ENCODE peak calls at places on chromosomes 11 and 22, in six cellular contexts. One of them, this sample, is unnamed.

GRCh38 chr22:48826546-48826945 is 1001.1 kb downstream of the BRD1 start:
- DNase-seq in SK-N-SH: no peak
- DNase-seq in HCT116: no peak
- DNase-seq in NT2/D1: no peak
- DNase-seq in K562: no peak
- DNase-seq in HepG2: no peak
- DNase-seq in this sample: no peak

GRCh38 chr11:91299980-91300379 is 924.6 kb upstream of the FAT3 start:
- DNase-seq in SK-N-SH: no peak
- DNase-seq in HCT116: no peak
- DNase-seq in NT2/D1: no peak
- DNase-seq in K562: no peak
- DNase-seq in HepG2: no peak
- DNase-seq in this sample: no peak

GRCh38 chr11:19794161-19794560 is 81.5 kb downstream of the NAV2 start:
- DNase-seq in SK-N-SH: no peak
- DNase-seq in HCT116: no peak
- DNase-seq in NT2/D1: no peak
- DNase-seq in K562: no peak
- DNase-seq in HepG2: no peak
- DNase-seq in this sample: no peak

GRCh38 chr11:15591112-15591537 is 476.4 kb downstream of the INSC start:
- DNase-seq in SK-N-SH: no peak
- DNase-seq in HCT116: no peak
- DNase-seq in NT2/D1: no peak
- DNase-seq in K562: no peak
- DNase-seq in HepG2: no peak
- DNase-seq in this sample: no peak

GRCh38 chr11:35853871-35854270 is 90.0 kb upstream of the LDLRAD3 start:
- DNase-seq in SK-N-SH: no peak
- DNase-seq in HCT116: no peak
- DNase-seq in NT2/D1: no peak
- DNase-seq in K562: no peak
- DNase-seq in HepG2: no peak
- DNase-seq in this sample: no peak

GRCh38 chr22:28027453-28028448 is 108.7 kb upstream of the PITPNB start:
- DNase-seq in SK-N-SH: peak
- DNase-seq in HCT116: no peak
- DNase-seq in NT2/D1: no peak
- DNase-seq in K562: no peak
- DNase-seq in HepG2: no peak
- DNase-seq in this sample: no peak

GRCh38 chr11:61814958-61815789 is 1.6 kb downstream of the FADS1 start:
- DNase-seq in SK-N-SH: peak
- DNase-seq in HCT116: peak
- DNase-seq in NT2/D1: peak
- DNase-seq in K562: peak
- DNase-seq in HepG2: peak
- DNase-seq in this sample: peak

GRCh38 chr22:47376322-47376700 is 613.9 kb downstream of the TBC1D22A start:
- DNase-seq in SK-N-SH: no peak
- DNase-seq in HCT116: no peak
- DNase-seq in NT2/D1: no peak
- DNase-seq in K562: no peak
- DNase-seq in HepG2: no peak
- DNase-seq in this sample: no peak

GRCh38 chr11:27081056-27081455 is 40.4 kb downstream of the BBOX1 start:
- DNase-seq in SK-N-SH: no peak
- DNase-seq in HCT116: no peak
- DNase-seq in NT2/D1: no peak
- DNase-seq in K562: no peak
- DNase-seq in HepG2: no peak
- DNase-seq in this sample: no peak

GRCh38 chr11:46377831-46378230 is 3.6 kb upstream of the MDK start:
- DNase-seq in SK-N-SH: no peak
- DNase-seq in HCT116: no peak
- DNase-seq in NT2/D1: no peak
- DNase-seq in K562: no peak
- DNase-seq in HepG2: no peak
- DNase-seq in this sample: no peak

GRCh38 chr11:9831122-9831521 is 167.2 kb downstream of the SWAP70 start:
- DNase-seq in SK-N-SH: no peak
- DNase-seq in HCT116: no peak
- DNase-seq in NT2/D1: no peak
- DNase-seq in K562: no peak
- DNase-seq in HepG2: no peak
- DNase-seq in this sample: no peak

GRCh38 chr22:22682807-22683667 is 38.6 kb downstream of the GGTLC2 start:
- DNase-seq in SK-N-SH: no peak
- DNase-seq in HCT116: no peak
- DNase-seq in NT2/D1: no peak
- DNase-seq in K562: no peak
- DNase-seq in HepG2: no peak
- DNase-seq in this sample: no peak

GRCh38 chr11:101397941-101398340 is 185.9 kb downstream of the TRPC6 start:
- DNase-seq in SK-N-SH: no peak
- DNase-seq in HCT116: no peak
- DNase-seq in NT2/D1: no peak
- DNase-seq in K562: no peak
- DNase-seq in HepG2: no peak
- DNase-seq in this sample: no peak

GRCh38 chr11:101401245-101401644 is 182.6 kb downstream of the TRPC6 start:
- DNase-seq in SK-N-SH: no peak
- DNase-seq in HCT116: no peak
- DNase-seq in NT2/D1: no peak
- DNase-seq in K562: no peak
- DNase-seq in HepG2: no peak
- DNase-seq in this sample: no peak
- TF ChIP-seq YY1 in SK-N-SH: no peak
- TF ChIP-seq YY1 in HCT116: no peak
- TF ChIP-seq YY1 in NT2/D1: no peak
- TF ChIP-seq YY1 in K562: no peak
- TF ChIP-seq YY1 in HepG2: no peak
- TF ChIP-seq YY1 in this sample: no peak

DNA sequence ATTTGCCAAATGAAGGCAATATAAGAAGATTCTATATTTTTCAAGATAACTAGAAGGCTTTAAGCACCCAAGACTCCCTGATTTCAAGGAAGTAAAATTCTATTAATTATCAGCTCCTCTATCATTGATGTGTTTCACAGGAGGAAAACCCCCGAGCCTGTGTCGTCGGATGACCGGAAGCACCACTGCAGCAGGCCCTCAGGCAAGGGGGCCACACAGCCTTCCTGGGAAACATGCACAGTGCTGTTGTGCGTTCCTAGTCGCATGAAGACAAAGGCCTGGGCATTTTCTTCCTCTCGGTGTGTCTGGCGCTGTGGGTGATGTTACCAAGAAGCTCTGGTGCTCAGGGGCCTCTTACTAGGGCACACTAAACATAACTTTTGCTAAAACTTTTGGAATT is 16.4 kb downstream of the CLTCL1 start:
- DNase-seq in SK-N-SH: no peak
- DNase-seq in HCT116: no peak
- DNase-seq in NT2/D1: no peak
- DNase-seq in K562: no peak
- DNase-seq in HepG2: no peak
- DNase-seq in this sample: peak
- TF ChIP-seq YY1 in SK-N-SH: no peak
- TF ChIP-seq YY1 in HCT116: no peak
- TF ChIP-seq YY1 in NT2/D1: no peak
- TF ChIP-seq YY1 in K562: no peak
- TF ChIP-seq YY1 in HepG2: no peak
- TF ChIP-seq YY1 in this sample: no peak

DNA sequence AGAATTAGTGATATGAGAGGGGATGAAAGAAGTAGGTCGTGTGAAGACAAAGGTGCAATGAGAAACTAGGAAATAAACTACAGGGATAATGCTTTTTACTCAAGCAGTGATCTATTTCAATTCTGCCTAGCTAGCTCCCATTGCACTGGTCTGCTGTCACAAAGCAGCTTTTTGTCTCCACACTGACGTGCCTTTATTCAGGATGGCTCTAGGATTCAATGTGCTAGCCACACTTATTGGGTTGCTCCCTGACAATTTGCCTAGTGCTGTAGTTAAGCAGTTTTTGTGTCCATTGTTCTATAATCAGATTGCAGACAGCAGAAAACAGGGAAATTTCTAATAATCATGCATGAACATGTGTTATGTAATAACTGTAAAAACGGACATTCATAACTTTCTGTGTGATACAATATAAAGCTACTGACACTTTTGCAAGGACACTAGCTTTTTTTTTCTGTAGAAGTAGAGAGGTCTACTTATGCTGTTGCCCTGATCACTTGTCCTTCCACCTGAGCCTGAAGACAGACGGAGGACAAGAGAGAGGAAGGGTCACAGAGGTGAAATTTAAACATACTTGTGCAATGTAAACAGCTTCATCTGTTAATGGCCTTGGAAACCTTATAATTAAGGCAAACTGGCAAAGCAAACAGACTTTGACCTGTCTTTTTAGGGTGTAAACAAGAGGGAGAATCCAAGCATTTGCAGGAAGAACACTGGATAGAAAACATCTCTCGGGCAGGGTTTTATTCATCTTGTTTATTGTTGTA is 269.6 kb downstream of the LRRC4C start:
- DNase-seq in SK-N-SH: no peak
- DNase-seq in HCT116: no peak
- DNase-seq in NT2/D1: no peak
- DNase-seq in K562: no peak
- DNase-seq in HepG2: peak
- DNase-seq in this sample: no peak
- TF ChIP-seq YY1 in SK-N-SH: no peak
- TF ChIP-seq YY1 in HCT116: no peak
- TF ChIP-seq YY1 in NT2/D1: no peak
- TF ChIP-seq YY1 in K562: no peak
- TF ChIP-seq YY1 in HepG2: no peak
- TF ChIP-seq YY1 in this sample: no peak

DNA sequence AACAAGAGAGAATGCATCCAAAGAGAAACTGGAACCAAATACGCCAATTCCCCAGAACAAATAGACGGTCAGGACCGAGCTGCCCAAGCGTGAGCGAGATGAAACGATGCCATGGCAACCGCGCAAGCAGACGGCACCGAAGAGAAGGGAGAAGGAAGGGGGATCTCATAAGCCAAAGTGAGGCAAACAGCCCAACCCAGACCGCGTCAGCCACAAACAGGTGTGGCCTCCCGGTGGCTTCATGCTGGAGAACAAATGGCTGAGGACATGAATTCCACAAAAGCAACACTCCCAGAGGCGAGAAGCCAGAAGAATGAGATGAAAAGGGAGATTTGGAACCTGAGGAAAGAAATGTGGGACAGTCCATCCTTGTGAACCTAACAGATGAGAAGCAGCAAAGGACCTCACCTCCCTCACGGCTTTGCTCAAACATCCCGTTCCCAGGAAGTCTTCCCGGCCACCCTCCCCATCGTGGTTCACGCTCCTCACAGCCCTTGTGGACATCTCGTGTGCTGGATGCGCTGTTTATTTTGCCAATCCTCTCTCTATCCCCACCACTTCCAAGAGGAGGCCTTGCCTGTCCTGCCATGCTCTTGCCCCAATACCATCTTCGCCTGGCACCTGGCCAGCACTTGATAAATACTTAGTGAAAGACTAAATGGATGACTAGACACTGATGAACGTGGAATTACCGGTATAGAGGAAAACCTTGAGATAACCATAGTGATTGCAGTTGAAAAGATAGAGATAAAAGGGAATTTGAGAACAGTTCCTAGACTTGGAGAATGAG is 89.2 kb upstream of the RTL6 start:
- DNase-seq in SK-N-SH: no peak
- DNase-seq in HCT116: no peak
- DNase-seq in NT2/D1: no peak
- DNase-seq in K562: no peak
- DNase-seq in HepG2: no peak
- DNase-seq in this sample: no peak
- TF ChIP-seq YY1 in SK-N-SH: no peak
- TF ChIP-seq YY1 in HCT116: no peak
- TF ChIP-seq YY1 in NT2/D1: no peak
- TF ChIP-seq YY1 in K562: no peak
- TF ChIP-seq YY1 in HepG2: no peak
- TF ChIP-seq YY1 in this sample: no peak

GRCh38 chr11:721347-721912 is 15.4 kb downstream of the EPS8L2 start:
- DNase-seq in SK-N-SH: no peak
- DNase-seq in HCT116: no peak
- DNase-seq in NT2/D1: no peak
- DNase-seq in K562: no peak
- DNase-seq in HepG2: no peak
- DNase-seq in this sample: no peak

GRCh38 chr11:724063-724732 is 18.2 kb downstream of the EPS8L2 start:
- DNase-seq in SK-N-SH: peak
- DNase-seq in HCT116: no peak
- DNase-seq in NT2/D1: no peak
- DNase-seq in K562: peak
- DNase-seq in HepG2: no peak
- DNase-seq in this sample: no peak

GRCh38 chr11:724733-725386 is 18.8 kb downstream of the EPS8L2 start:
- DNase-seq in SK-N-SH: peak
- DNase-seq in HCT116: no peak
- DNase-seq in NT2/D1: no peak
- DNase-seq in K562: no peak
- DNase-seq in HepG2: no peak
- DNase-seq in this sample: no peak

GRCh38 chr11:721913-722811 is 16.1 kb downstream of the EPS8L2 start:
- DNase-seq in SK-N-SH: peak
- DNase-seq in HCT116: no peak
- DNase-seq in NT2/D1: no peak
- DNase-seq in K562: peak
- DNase-seq in HepG2: no peak
- DNase-seq in this sample: no peak

DNA sequence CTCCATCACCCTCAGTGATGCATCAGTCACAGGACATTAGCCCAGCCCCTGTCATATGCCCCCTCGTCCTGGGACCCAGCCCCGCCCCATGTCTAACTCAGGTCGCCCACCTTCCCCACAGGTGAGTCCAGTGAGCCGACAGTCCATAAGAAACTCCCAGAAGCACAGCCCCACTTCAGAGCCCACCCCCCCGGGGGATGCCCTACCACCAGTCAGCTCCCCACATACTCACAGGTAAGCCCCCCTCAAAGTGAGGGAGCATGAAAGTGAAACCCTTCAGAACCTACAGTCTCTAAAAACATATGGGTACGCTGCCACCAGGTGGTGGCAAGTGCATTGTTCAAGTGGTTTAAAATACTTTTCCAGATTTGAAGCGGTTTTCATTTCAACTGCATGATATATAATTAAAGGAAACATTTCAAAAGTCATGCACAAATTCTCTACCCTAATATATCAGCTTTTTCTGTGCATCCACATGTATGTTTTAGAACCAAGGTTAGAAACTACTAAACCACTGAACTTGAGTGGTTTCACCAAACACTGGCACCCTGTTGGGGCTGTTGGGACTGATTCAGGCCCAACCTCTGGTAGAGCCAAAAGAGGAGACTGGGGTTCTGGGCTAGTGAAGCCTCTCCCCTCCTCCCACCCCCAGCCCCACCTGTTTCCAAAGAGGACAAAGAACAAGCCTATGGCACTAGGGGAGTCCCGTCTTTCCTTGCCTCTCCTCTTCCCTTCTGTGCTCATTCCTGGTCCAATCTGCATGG is 17.3 kb downstream of the EPS8L2 start:
- DNase-seq in SK-N-SH: peak
- DNase-seq in HCT116: no peak
- DNase-seq in NT2/D1: no peak
- DNase-seq in K562: peak
- DNase-seq in HepG2: peak
- DNase-seq in this sample: no peak
- TF ChIP-seq YY1 in SK-N-SH: no peak
- TF ChIP-seq YY1 in HCT116: no peak
- TF ChIP-seq YY1 in NT2/D1: no peak
- TF ChIP-seq YY1 in K562: no peak
- TF ChIP-seq YY1 in HepG2: no peak
- TF ChIP-seq YY1 in this sample: no peak